ENCODE peak calls at places on chromosomes 5 and 9, in four cellular contexts. One of them, this sample, is unnamed.

GRCh38 chr5:107817436-107817835 is 146.7 kb upstream of the EFNA5 start:
- DNase-seq in SK-N-SH: no peak
- DNase-seq in K562: no peak
- DNase-seq in HepG2: no peak
- DNase-seq in this sample: no peak

GRCh38 chr5:83102581-83102980 is 25.2 kb downstream of the XRCC4 start:
- DNase-seq in SK-N-SH: no peak
- DNase-seq in K562: no peak
- DNase-seq in HepG2: no peak
- DNase-seq in this sample: no peak

GRCh38 chr5:79742549-79743136 is 53.0 kb downstream of the CMYA5 start:
- DNase-seq in SK-N-SH: no peak
- DNase-seq in K562: no peak
- DNase-seq in HepG2: peak
- DNase-seq in this sample: no peak

GRCh38 chr5:29150840-29151239 is 2042.6 kb upstream of the CDH6 start:
- DNase-seq in K562: no peak
- DNase-seq in HepG2: no peak
- DNase-seq in SK-N-SH: no peak
- DNase-seq in this sample: no peak

GRCh38 chr9:73149371-73150067 is 2.1 kb upstream of the ANXA1 start:
- DNase-seq in HepG2: no peak
- DNase-seq in K562: peak
- DNase-seq in SK-N-SH: no peak
- DNase-seq in this sample: peak

GRCh38 chr5:33370135-33370472 is 70.7 kb upstream of the TARS1 start:
- DNase-seq in HepG2: no peak
- DNase-seq in K562: no peak
- DNase-seq in SK-N-SH: no peak
- DNase-seq in this sample: peak

GRCh38 chr5:81334304-81335061 is 33.1 kb downstream of the ZCCHC9 start:
- DNase-seq in K562: no peak
- DNase-seq in HepG2: no peak
- DNase-seq in SK-N-SH: no peak
- DNase-seq in this sample: no peak

GRCh38 chr5:167460449-167461020 is 830.9 kb upstream of the WWC1 start:
- DNase-seq in SK-N-SH: no peak
- DNase-seq in HepG2: no peak
- DNase-seq in K562: no peak
- DNase-seq in this sample: no peak

GRCh38 chr5:96807099-96807654 is 568 bp downstream of the ERAP1 start:
- DNase-seq in HepG2: peak
- DNase-seq in SK-N-SH: peak
- DNase-seq in K562: peak
- DNase-seq in this sample: no peak

GRCh38 chr5:128345247-128345646 is 192.8 kb downstream of the FBN2 start:
- DNase-seq in HepG2: no peak
- DNase-seq in K562: no peak
- DNase-seq in SK-N-SH: no peak
- DNase-seq in this sample: no peak

GRCh38 chr9:80968611-80969010 is 720.7 kb downstream of the TLE1 start:
- DNase-seq in K562: no peak
- DNase-seq in SK-N-SH: no peak
- DNase-seq in HepG2: no peak
- DNase-seq in this sample: no peak

GRCh38 chr5:150397749-150398431 is 14.8 kb downstream of the CD74 start:
- DNase-seq in K562: no peak
- DNase-seq in SK-N-SH: no peak
- DNase-seq in HepG2: no peak
- DNase-seq in this sample: no peak
- TF ChIP-seq CTCF in K562: no peak
- TF ChIP-seq CTCF in SK-N-SH: peak
- TF ChIP-seq CTCF in HepG2: no peak
- TF ChIP-seq CTCF in this sample: no peak

GRCh38 chr9:92616199-92617129 is 53.5 kb downstream of the IPPK start:
- DNase-seq in K562: no peak
- DNase-seq in SK-N-SH: no peak
- DNase-seq in HepG2: peak
- DNase-seq in this sample: no peak
- TF ChIP-seq REST in K562: no peak
- TF ChIP-seq REST in SK-N-SH: no peak
- TF ChIP-seq REST in HepG2: no peak
- TF ChIP-seq REST in this sample: no peak

GRCh38 chr5:165882099-165882498 is 2376.7 kb downstream of the MAT2B start:
- DNase-seq in K562: no peak
- DNase-seq in HepG2: no peak
- DNase-seq in SK-N-SH: no peak
- DNase-seq in this sample: no peak
- TF ChIP-seq CTCF in K562: no peak
- TF ChIP-seq CTCF in HepG2: no peak
- TF ChIP-seq CTCF in SK-N-SH: no peak
- TF ChIP-seq CTCF in this sample: no peak

GRCh38 chr5:43997647-43998251 is 391.5 kb downstream of the FGF10 start:
- DNase-seq in K562: no peak
- DNase-seq in HepG2: peak
- DNase-seq in SK-N-SH: no peak
- DNase-seq in this sample: no peak
- TF ChIP-seq REST in K562: no peak
- TF ChIP-seq REST in HepG2: peak
- TF ChIP-seq REST in SK-N-SH: no peak
- TF ChIP-seq REST in this sample: no peak

GRCh38 chr9:108933641-108934322 is at the start of gene ELP1:
- DNase-seq in SK-N-SH: peak
- DNase-seq in K562: peak
- DNase-seq in HepG2: peak
- DNase-seq in this sample: peak
- TF ChIP-seq CTCF in SK-N-SH: peak
- TF ChIP-seq CTCF in K562: peak
- TF ChIP-seq CTCF in HepG2: peak
- TF ChIP-seq CTCF in this sample: no peak

GRCh38 chr5:146993876-146994530 is 115.4 kb upstream of the PPP2R2B start:
- DNase-seq in SK-N-SH: no peak
- DNase-seq in HepG2: no peak
- DNase-seq in K562: no peak
- DNase-seq in this sample: no peak

DNA sequence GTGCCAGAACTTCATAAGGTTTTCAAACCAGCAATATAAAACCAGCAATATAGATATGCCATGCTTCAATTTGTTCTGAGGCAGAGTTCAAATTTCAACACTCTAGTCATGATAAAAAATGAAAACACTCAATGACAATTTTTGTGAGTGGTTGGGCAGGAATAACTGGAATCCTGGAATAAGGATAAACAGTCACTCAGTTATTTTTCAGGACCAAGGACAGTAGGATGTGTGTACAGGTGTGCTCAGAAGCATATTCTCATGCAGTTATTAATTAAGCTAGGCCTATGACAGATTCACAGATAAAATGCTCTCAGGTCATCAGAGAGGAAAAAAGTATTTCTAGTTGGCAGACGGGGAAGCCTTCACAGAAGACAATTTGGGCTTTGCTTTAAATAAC is 117.3 kb upstream of the PPP2R2B start:
- DNase-seq in SK-N-SH: no peak
- DNase-seq in HepG2: no peak
- DNase-seq in K562: no peak
- DNase-seq in this sample: no peak
- TF ChIP-seq REST in SK-N-SH: peak
- TF ChIP-seq REST in HepG2: peak
- TF ChIP-seq REST in K562: no peak
- TF ChIP-seq REST in this sample: peak

GRCh38 chr9:34372598-34373011 is 4.1 kb downstream of the MYORG start:
- DNase-seq in HepG2: no peak
- DNase-seq in K562: no peak
- DNase-seq in SK-N-SH: no peak
- DNase-seq in this sample: no peak

GRCh38 chr9:34371886-34372597 is 4.7 kb downstream of the MYORG start:
- DNase-seq in HepG2: no peak
- DNase-seq in SK-N-SH: no peak
- DNase-seq in K562: no peak
- DNase-seq in this sample: no peak

GRCh38 chr9:34370335-34370969 is 6.2 kb downstream of the MYORG start:
- DNase-seq in SK-N-SH: no peak
- DNase-seq in HepG2: no peak
- DNase-seq in K562: no peak
- DNase-seq in this sample: no peak

GRCh38 chr9:34373749-34374148 is 2.9 kb downstream of the MYORG start:
- DNase-seq in HepG2: no peak
- DNase-seq in K562: no peak
- DNase-seq in SK-N-SH: peak
- DNase-seq in this sample: no peak

GRCh38 chr9:34370970-34371880 is 5.5 kb downstream of the MYORG start:
- DNase-seq in SK-N-SH: no peak
- DNase-seq in K562: no peak
- DNase-seq in HepG2: no peak
- DNase-seq in this sample: no peak
- TF ChIP-seq CTCF in SK-N-SH: no peak
- TF ChIP-seq CTCF in K562: no peak
- TF ChIP-seq CTCF in HepG2: no peak
- TF ChIP-seq CTCF in this sample: no peak

GRCh38 chr9:36036780-36037579 is at the start of gene RECK:
- DNase-seq in SK-N-SH: peak
- DNase-seq in K562: peak
- DNase-seq in HepG2: peak
- DNase-seq in this sample: peak
- TF ChIP-seq REST in SK-N-SH: no peak
- TF ChIP-seq REST in K562: no peak
- TF ChIP-seq REST in HepG2: no peak
- TF ChIP-seq REST in this sample: no peak

GRCh38 chr5:160083012-160083436 is 36.2 kb downstream of the PWWP2A start:
- DNase-seq in SK-N-SH: no peak
- DNase-seq in HepG2: no peak
- DNase-seq in K562: no peak
- DNase-seq in this sample: no peak
- TF ChIP-seq CTCF in SK-N-SH: no peak
- TF ChIP-seq CTCF in HepG2: no peak
- TF ChIP-seq CTCF in K562: no peak
- TF ChIP-seq CTCF in this sample: no peak